ENCODE peak calls at places on chromosome 12, in seven cellular contexts. N, B, D, S, J, W and U are unnamed samples.

GRCh38 chr12:115035536-115036107 is 351.6 kb upstream of the TBX3 start:
- DNase-seq in W (no peak), N (no peak), B (no peak), S (no peak), J (peak), D (no peak), U (no peak)

GRCh38 chr12:113040722-113041168 is 15.8 kb upstream of the DTX1 start:
- DNase-seq in J (no peak), D (peak), N (no peak), B (peak), S (peak), W (peak), U (peak)

GRCh38 chr12:98592825-98593322 is 612 bp upstream of the SLC25A3 start:
- DNase-seq in J (no peak), N (no peak), S (no peak), W (no peak), B (no peak), D (no peak), U (no peak)

GRCh38 chr12:107079172-107080011 is 14.0 kb downstream of the CRY1 start:
- DNase-seq in J (no peak), D (no peak), N (no peak), S (no peak), W (no peak), B (no peak), U (no peak)

GRCh38 chr12:75446857-75447256 is 33.7 kb upstream of the GLIPR1 start:
- DNase-seq in D (no peak), N (no peak), W (no peak), B (no peak), J (no peak), S (no peak), U (no peak)

GRCh38 chr12:115109863-115110262 is 425.9 kb upstream of the TBX3 start:
- DNase-seq in N (no peak), S (no peak), W (no peak), D (no peak), B (no peak), J (no peak), U (no peak)

GRCh38 chr12:3456809-3457208 is 34.2 kb upstream of the PRMT8 start:
- DNase-seq in S (no peak), J (no peak), N (no peak), B (no peak), D (no peak), W (no peak), U (no peak)

GRCh38 chr12:43740511-43741100 is 18.0 kb downstream of the PUS7L start:
- DNase-seq in N (no peak), D (no peak), W (no peak), B (no peak), J (no peak), S (no peak), U (no peak)

GRCh38 chr12:110640275-110641025 is 26.5 kb downstream of the TCTN1 start:
- DNase-seq in N (no peak), J (no peak), S (no peak), B (no peak), W (peak), D (no peak), U (no peak)

GRCh38 chr12:68675098-68675842 is 11.5 kb upstream of the NUP107 start:
- DNase-seq in D (no peak), J (peak), B (no peak), N (no peak), S (no peak), W (no peak), U (no peak)

GRCh38 chr12:116319316-116319715 is 41.8 kb upstream of the MED13L start:
- DNase-seq in J (no peak), W (no peak), D (no peak), S (no peak), B (no peak), N (no peak), U (no peak)

GRCh38 chr12:13038491-13039161 is 5.6 kb upstream of the FAM234B start:
- DNase-seq in B (no peak), W (no peak), S (no peak), J (no peak), N (no peak), D (no peak), U (no peak)

GRCh38 chr12:6698352-6699046 is 2.1 kb downstream of the PIANP start:
- DNase-seq in W (no peak), B (no peak), J (no peak), D (no peak), S (no peak), N (no peak), U (no peak)

GRCh38 chr12:94416613-94417012 is 43.1 kb downstream of the CEP83 start:
- DNase-seq in J (no peak), S (no peak), W (no peak), N (no peak), D (no peak), B (no peak), U (no peak)

GRCh38 chr12:84779169-84779568 is 133.4 kb downstream of the SLC6A15 start:
- DNase-seq in N (no peak), D (no peak), W (no peak), S (no peak), J (no peak), B (no peak), U (no peak)

GRCh38 chr12:122001379-122002209 is 20.1 kb upstream of the BCL7A start:
- DNase-seq in J (no peak), B (no peak), W (no peak), S (no peak), N (no peak), D (no peak), U (no peak)

GRCh38 chr12:15982471-15982870 is 71.3 kb downstream of the DERA start:
- DNase-seq in W (no peak), J (no peak), B (no peak), N (no peak), D (no peak), S (no peak), U (no peak)

GRCh38 chr12:47493801-47494200 is 212.0 kb downstream of the RPAP3 start:
- DNase-seq in D (no peak), W (no peak), S (no peak), N (no peak), J (no peak), B (no peak), U (no peak)

GRCh38 chr12:10249690-10250455 is 37.2 kb downstream of the GABARAPL1 start:
- DNase-seq in B (no peak), N (no peak), D (no peak), S (no peak), W (no peak), J (no peak), U (no peak)

GRCh38 chr12:49733219-49734017 is 7.9 kb upstream of the TMBIM6 start:
- DNase-seq in W (no peak), J (no peak), N (no peak), D (no peak), B (no peak), S (no peak), U (no peak)

GRCh38 chr12:48810817-48811453 is 7.4 kb upstream of the CACNB3 start:
- DNase-seq in W (no peak), S (no peak), D (no peak), B (no peak), N (peak), J (no peak), U (no peak)

GRCh38 chr12:57604454-57605307 is at the start of gene DTX3:
- DNase-seq in S (peak), W (no peak), D (no peak), J (peak), B (peak), N (peak), U (no peak)

GRCh38 chr12:123085046-123085445 is 65.8 kb downstream of the PITPNM2 start:
- DNase-seq in J (no peak), S (no peak), N (no peak), D (no peak), W (no peak), B (no peak), U (no peak)

GRCh38 chr12:2681426-2682205 is 113.2 kb upstream of the FKBP4 start:
- DNase-seq in W (peak), B (peak), N (no peak), J (no peak), D (no peak), S (no peak), U (no peak)

GRCh38 chr12:101021911-101022388 is 188.1 kb downstream of the SLC5A8 start:
- DNase-seq in D (no peak), B (no peak), W (no peak), N (no peak), J (no peak), S (no peak), U (no peak)

GRCh38 chr12:64104376-64104775 is 117.7 kb downstream of the KICS2 start:
- DNase-seq in B (no peak), S (peak), W (no peak), J (no peak), N (no peak), D (no peak), U (no peak)

GRCh38 chr12:71567562-71567961 is 96.1 kb downstream of the ZFC3H1 start:
- DNase-seq in W (no peak), N (no peak), B (no peak), J (no peak), S (no peak), D (no peak), U (no peak)

GRCh38 chr12:18224745-18225144 is 36.6 kb upstream of the PIK3C2G start:
- DNase-seq in D (no peak), J (no peak), W (no peak), B (no peak), N (no peak), S (no peak), U (no peak)

GRCh38 chr12:107748472-107748871 is 12.5 kb downstream of the PRDM4 start:
- DNase-seq in J (no peak), B (no peak), W (no peak), S (no peak), N (no peak), D (no peak), U (no peak)

GRCh38 chr12:47557401-47557800 is 148.4 kb downstream of the RPAP3 start:
- DNase-seq in S (no peak), D (no peak), B (no peak), J (no peak), N (no peak), W (no peak), U (no peak)

GRCh38 chr12:2580821-2581220 is 213.9 kb upstream of the FKBP4 start:
- DNase-seq in J (no peak), W (no peak), B (no peak), D (no peak), S (no peak), N (no peak), U (no peak)

GRCh38 chr12:118033902-118034301 is 17.4 kb downstream of the RFC5 start:
- DNase-seq in S (no peak), B (no peak), N (no peak), J (no peak), D (no peak), W (no peak), U (no peak)

GRCh38 chr12:118036672-118037411 is 20.3 kb downstream of the RFC5 start:
- DNase-seq in S (no peak), N (no peak), B (no peak), D (no peak), W (no peak), J (no peak), U (no peak)

GRCh38 chr12:118034429-118035193 is 18.1 kb downstream of the RFC5 start:
- DNase-seq in W (no peak), N (no peak), S (peak), D (no peak), J (no peak), B (no peak), U (no peak)

GRCh38 chr12:118033331-118033730 is 16.8 kb downstream of the RFC5 start:
- DNase-seq in D (no peak), N (no peak), S (no peak), W (no peak), J (no peak), B (no peak), U (no peak)

DNA sequence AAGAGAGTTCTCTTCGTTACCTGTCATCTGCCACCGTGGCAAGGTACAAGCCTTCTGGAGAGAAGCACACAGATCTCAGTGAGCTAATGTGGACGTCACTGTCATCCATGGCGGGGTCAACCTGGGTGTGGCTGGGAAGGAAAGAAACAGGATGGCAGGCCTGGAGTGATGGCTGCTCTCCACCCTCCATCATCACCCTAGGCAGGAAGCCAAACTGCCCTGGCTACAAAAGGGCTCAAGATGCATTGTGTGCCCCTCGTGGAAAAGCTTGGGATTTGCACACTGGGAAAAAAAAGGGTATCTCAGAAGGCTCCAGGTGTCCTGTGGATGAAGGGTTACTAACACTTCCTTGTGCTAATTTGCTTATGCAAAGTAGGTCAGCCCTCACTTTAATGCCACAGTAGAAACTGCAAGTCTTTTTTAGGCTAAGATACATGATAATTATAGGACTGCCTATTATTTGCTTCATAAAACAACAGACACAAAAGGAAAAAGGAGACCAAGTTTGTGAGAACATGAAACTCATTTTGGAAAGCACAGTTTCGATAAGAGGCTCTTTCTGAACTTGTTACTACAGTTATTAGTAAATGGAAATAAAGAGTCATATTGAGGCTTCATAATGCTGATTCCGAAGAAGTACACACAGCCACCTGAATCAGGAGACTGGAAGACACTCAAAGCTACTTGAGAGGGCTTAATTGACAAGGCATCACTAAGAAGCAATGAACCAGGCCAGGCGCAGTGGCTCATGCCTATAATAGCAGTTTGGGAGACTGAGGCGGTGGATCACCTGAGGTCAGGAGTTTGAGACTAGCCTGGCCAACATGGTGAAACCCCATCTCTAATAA is 18.9 kb downstream of the RFC5 start:
- DNase-seq in B (no peak), D (no peak), J (no peak), W (no peak), N (no peak), S (no peak), U (no peak)
- TF ChIP-seq POLR2A in B (no peak), D (no peak), J (no peak), W (no peak), N (no peak), S (no peak), U (no peak)

GRCh38 chr12:52788111-52788875 is 7.6 kb downstream of the KRT3 start:
- DNase-seq in S (no peak), J (no peak), N (no peak), D (no peak), W (peak), B (peak), U (no peak)
- TF ChIP-seq POLR2A in S (no peak), J (no peak), N (no peak), D (no peak), W (no peak), B (no peak), U (no peak)

GRCh38 chr12:92133166-92133565 is 12.5 kb downstream of the BTG1 start:
- DNase-seq in N (no peak), B (no peak), W (no peak), D (no peak), J (no peak), S (no peak), U (no peak)

GRCh38 chr12:92136883-92137582 is 8.6 kb downstream of the BTG1 start:
- DNase-seq in B (no peak), S (no peak), J (no peak), D (no peak), N (no peak), W (no peak), U (no peak)

GRCh38 chr12:92136021-92136735 is 9.5 kb downstream of the BTG1 start:
- DNase-seq in S (peak), B (no peak), N (no peak), J (no peak), W (no peak), D (no peak), U (no peak)

GRCh38 chr12:92133795-92134637 is 11.6 kb downstream of the BTG1 start:
- DNase-seq in J (no peak), W (no peak), S (no peak), N (no peak), B (no peak), D (no peak), U (no peak)

GRCh38 chr12:92134638-92135274 is 10.9 kb downstream of the BTG1 start:
- DNase-seq in S (no peak), B (no peak), J (no peak), D (no peak), W (no peak), N (no peak), U (no peak)
- TF ChIP-seq POLR2A in S (no peak), B (no peak), J (no peak), D (no peak), W (no peak), N (no peak), U (no peak)

GRCh38 chr12:125061229-125061628 is 4.0 kb upstream of the AACS start:
- DNase-seq in J (no peak), W (no peak), S (no peak), D (no peak), N (no peak), B (no peak), U (no peak)

GRCh38 chr12:125068391-125068790 is 3.2 kb downstream of the AACS start:
- DNase-seq in N (no peak), S (no peak), W (no peak), D (no peak), J (no peak), B (no peak), U (no peak)

GRCh38 chr12:125064492-125064891 is 743 bp upstream of the AACS start:
- DNase-seq in B (no peak), S (no peak), J (no peak), W (no peak), D (no peak), N (no peak), U (no peak)

GRCh38 chr12:125065753-125066570 is 727 bp downstream of the AACS start:
- DNase-seq in N (peak), W (no peak), B (no peak), D (no peak), J (no peak), S (no peak), U (no peak)

DNA sequence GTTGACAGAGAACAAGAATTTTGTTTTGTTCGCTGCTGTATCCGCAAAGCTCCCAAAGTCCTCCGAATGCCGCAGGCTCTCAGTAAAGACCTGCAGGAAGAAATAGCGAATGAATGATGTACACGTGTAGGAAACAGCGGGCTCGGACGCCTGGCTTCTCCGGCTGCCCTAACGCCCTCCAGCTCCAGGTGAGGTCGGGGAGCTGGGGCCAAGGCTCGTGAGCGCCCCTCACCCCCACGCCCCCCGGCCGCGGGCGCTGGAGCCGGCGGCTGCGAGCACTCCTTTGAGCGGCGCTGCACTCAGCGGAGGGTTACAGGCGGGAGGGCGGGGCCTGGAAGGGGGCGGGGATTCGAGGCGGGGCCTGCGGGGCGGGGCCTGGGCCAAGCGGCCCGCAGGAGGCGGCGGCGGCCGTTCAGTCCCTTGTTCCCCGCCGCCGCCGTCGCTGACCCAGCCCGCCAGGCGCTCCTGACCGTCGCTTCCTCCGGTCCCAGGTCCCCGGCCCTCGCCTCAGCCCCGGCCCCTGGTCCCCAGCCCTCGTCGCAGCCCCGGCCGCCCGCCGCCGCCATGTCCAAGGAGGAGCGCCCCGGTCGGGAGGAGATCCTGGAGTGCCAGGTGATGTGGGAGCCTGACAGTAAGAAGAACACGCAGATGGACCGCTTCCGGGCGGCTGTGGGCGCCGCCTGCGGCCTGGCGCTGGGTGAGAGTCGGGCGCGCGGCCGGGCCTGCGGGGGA is at the start of gene AACS:
- DNase-seq in D (no peak), N (peak), B (peak), J (peak), S (peak), W (peak), U (no peak)
- TF ChIP-seq POLR2A in D (peak), N (no peak), B (no peak), J (peak), S (peak), W (no peak), U (no peak)